ENCODE peak calls at places on chromosomes 12 and 14, in six cellular contexts. Y is stimulated activated CD4-positive, alpha-beta T cell treated with anti-CD3 and anti-CD28 coated beads, Interleukin-2, amount 100 ng/mL, for 24 hours; P is tibial nerve; E is neural progenitor cell; R is BE2C; D is A172. U is an unnamed sample.

GRCh38 chr12:104182144-104182543 is 33.4 kb upstream of the TXNRD1 start:
- DNase-seq in Y (no peak), P (peak), E (no peak), R (no peak), D (no peak), U (no peak)

GRCh38 chr12:62631531-62632520 is 165.2 kb downstream of the MON2 start:
- DNase-seq in Y (peak), P (peak), E (peak), R (peak), D (peak), U (peak)

GRCh38 chr12:98053202-98053601 is 462.2 kb upstream of the TMPO start:
- DNase-seq in Y (no peak), P (no peak), E (no peak), R (no peak), D (no peak), U (no peak)

GRCh38 chr12:41919526-41920305 is 225.0 kb downstream of the GXYLT1 start:
- DNase-seq in Y (no peak), P (no peak), E (peak), R (no peak), D (no peak), U (no peak)

GRCh38 chr12:77575376-77575775 is 255.3 kb upstream of the NAV3 start:
- DNase-seq in Y (no peak), P (no peak), E (no peak), R (no peak), D (no peak), U (no peak)

GRCh38 chr12:54253240-54253639 is 26.7 kb downstream of the CBX5 start:
- DNase-seq in Y (no peak), P (no peak), E (no peak), R (no peak), D (no peak), U (no peak)

GRCh38 chr12:90037740-90038139 is 329.1 kb upstream of the ATP2B1 start:
- DNase-seq in Y (no peak), P (no peak), E (no peak), R (no peak), D (no peak), U (no peak)

GRCh38 chr14:60327447-60328331 is 78.7 kb downstream of the PPM1A start:
- DNase-seq in Y (peak), P (no peak), E (peak), R (no peak), D (no peak), U (peak)

GRCh38 chr14:72513994-72514659 is 379.8 kb downstream of the DPF3 start:
- DNase-seq in Y (no peak), P (no peak), E (peak), R (no peak), D (peak), U (peak)

GRCh38 chr12:45568808-45569207 is 160.7 kb upstream of the ARID2 start:
- DNase-seq in Y (no peak), P (no peak), E (no peak), R (no peak), D (no peak), U (no peak)

GRCh38 chr12:5043589-5044419 is at the start of gene KCNA5:
- DNase-seq in Y (no peak), P (no peak), E (peak), R (no peak), D (no peak), U (peak)

GRCh38 chr12:132623072-132623869 is 4.7 kb downstream of the P2RX2 start:
- DNase-seq in Y (no peak), P (no peak), E (no peak), R (peak), D (no peak), U (no peak)

GRCh38 chr14:69354383-69355154 is 43.5 kb downstream of the ERH start:
- DNase-seq in Y (peak), P (no peak), E (no peak), R (no peak), D (no peak), U (no peak)

GRCh38 chr12:54504550-54504949 is 7.0 kb downstream of the NCKAP1L start:
- DNase-seq in Y (no peak), P (no peak), E (no peak), R (no peak), D (no peak), U (no peak)

GRCh38 chr12:130014485-130014807 is 110.6 kb upstream of the TMEM132D start:
- DNase-seq in Y (no peak), P (no peak), E (peak), R (no peak), D (no peak), U (peak)

GRCh38 chr14:101559624-101560533 is 1.4 kb upstream of the DIO3 start:
- DNase-seq in Y (peak), P (no peak), E (peak), R (no peak), D (no peak), U (peak)

GRCh38 chr14:38774162-38774561 is 328.9 kb downstream of the SEC23A start:
- DNase-seq in Y (no peak), P (no peak), E (no peak), R (no peak), D (no peak), U (no peak)

GRCh38 chr14:50318031-50318626 is 6.0 kb downstream of the DMAC2L start:
- DNase-seq in Y (no peak), P (no peak), E (peak), R (no peak), D (peak), U (no peak)

GRCh38 chr14:73502017-73502619 is 11.4 kb downstream of the RIOX1 start:
- DNase-seq in Y (no peak), P (no peak), E (no peak), R (no peak), D (no peak), U (no peak)

GRCh38 chr14:83828406-83828805 is 1701.5 kb upstream of the FLRT2 start:
- DNase-seq in Y (no peak), P (no peak), E (no peak), R (no peak), D (no peak), U (no peak)

GRCh38 chr12:13950502-13950901 is 30.9 kb downstream of the GRIN2B start:
- DNase-seq in Y (no peak), P (no peak), E (peak), R (no peak), D (no peak), U (no peak)

GRCh38 chr12:45966486-45966885 is 23.9 kb downstream of the SCAF11 start:
- DNase-seq in Y (no peak), P (no peak), E (no peak), R (no peak), D (peak), U (no peak)

GRCh38 chr14:36973806-36974442 is 198.5 kb downstream of the SLC25A21 start:
- DNase-seq in Y (no peak), P (no peak), E (no peak), R (no peak), D (peak), U (no peak)

GRCh38 chr14:38129192-38129591 is 78.5 kb upstream of the SSTR1 start:
- DNase-seq in Y (no peak), P (no peak), E (no peak), R (no peak), D (no peak), U (no peak)

GRCh38 chr14:61254803-61255526 is 26.2 kb downstream of the TMEM30B start:
- DNase-seq in Y (no peak), P (no peak), E (peak), R (no peak), D (no peak), U (peak)

GRCh38 chr12:126312457-126312856 is 1247.2 kb downstream of the AACS start:
- DNase-seq in Y (no peak), P (no peak), E (no peak), R (no peak), D (no peak), U (no peak)

GRCh38 chr14:102280376-102280962 is 24.5 kb downstream of the MOK start:
- DNase-seq in Y (no peak), P (no peak), E (no peak), R (no peak), D (peak), U (no peak)

GRCh38 chr14:62143235-62143634 is 381.0 kb downstream of the SNAPC1 start:
- DNase-seq in Y (no peak), P (no peak), E (no peak), R (no peak), D (no peak), U (no peak)

GRCh38 chr14:45003924-45004323 is 41.9 kb downstream of the TOGARAM1 start:
- DNase-seq in Y (no peak), P (no peak), E (no peak), R (no peak), D (no peak), U (no peak)

GRCh38 chr12:86914716-86915115 is 658.5 kb upstream of the MGAT4C start:
- DNase-seq in Y (no peak), P (no peak), E (peak), R (peak), D (peak), U (no peak)

GRCh38 chr14:95196268-95196667 is 38.9 kb upstream of the DICER1 start:
- DNase-seq in Y (no peak), P (no peak), E (no peak), R (no peak), D (no peak), U (no peak)

GRCh38 chr14:22929848-22930364 is 730 bp upstream of the PRMT5 start:
- DNase-seq in Y (no peak), P (no peak), E (no peak), R (no peak), D (no peak), U (no peak)

GRCh38 chr12:94771741-94772140 is 121.4 kb upstream of the TMCC3 start:
- DNase-seq in Y (no peak), P (no peak), E (no peak), R (no peak), D (no peak), U (no peak)

GRCh38 chr12:99600388-99600787 is 47.2 kb upstream of the GARIN6 start:
- DNase-seq in Y (no peak), P (no peak), E (peak), R (no peak), D (no peak), U (no peak)

GRCh38 chr12:22625671-22626251 is 790 bp downstream of the ETNK1 start:
- DNase-seq in Y (peak), P (peak), E (peak), R (peak), D (peak), U (peak)

GRCh38 chr12:14982562-14982961 is 9.7 kb downstream of the PDE6H start:
- DNase-seq in Y (no peak), P (no peak), E (no peak), R (no peak), D (no peak), U (no peak)

GRCh38 chr12:4954632-4955354 is 45.1 kb downstream of the KCNA1 start:
- DNase-seq in Y (no peak), P (no peak), E (no peak), R (no peak), D (no peak), U (no peak)

GRCh38 chr14:87186745-87187144 is 806.2 kb downstream of the GALC start:
- DNase-seq in Y (no peak), P (no peak), E (peak), R (no peak), D (no peak), U (peak)

GRCh38 chr12:40144023-40144422 is 38.1 kb upstream of the SLC2A13 start:
- DNase-seq in Y (no peak), P (no peak), E (no peak), R (no peak), D (no peak), U (no peak)